ENCODE peak calls at places on chromosomes 11 and 22, in five cellular contexts. O is GM12892, H is K562, J is SK-N-SH, N is H1. P is an unnamed sample.

GRCh38 chr11:82930734-82931133 is 29.2 kb downstream of the DDIAS start:
- DNase-seq in O (no peak), J (no peak), N (no peak), H (no peak), P (no peak)

GRCh38 chr11:96152623-96153022 is 190.4 kb downstream of the MAML2 start:
- DNase-seq in N (no peak), H (no peak), O (no peak), J (no peak), P (no peak)

GRCh38 chr11:44753965-44754645 is 27.3 kb downstream of the TSPAN18 start:
- DNase-seq in O (no peak), H (no peak), N (no peak), J (no peak), P (no peak)

GRCh38 chr11:61104963-61105362 is 2.7 kb downstream of the CD5 start:
- DNase-seq in O (no peak), J (no peak), N (no peak), H (no peak), P (no peak)

GRCh38 chr11:65355776-65356393 is 1.3 kb downstream of the TIGD3 start:
- DNase-seq in J (no peak), O (no peak), N (no peak), H (no peak), P (no peak)

GRCh38 chr11:131912127-131912526 is 541.7 kb downstream of the NTM start:
- DNase-seq in J (no peak), H (no peak), O (no peak), N (no peak), P (no peak)

GRCh38 chr11:30798547-30799236 is 212.5 kb upstream of the MPPED2 start:
- DNase-seq in J (no peak), H (no peak), O (no peak), N (no peak), P (no peak)

GRCh38 chr11:68447015-68447801 is 13.3 kb upstream of the PPP6R3 start:
- DNase-seq in O (peak; percentile 93), N (peak; percentile 49), H (peak; percentile 87), J (peak; percentile 92), P (peak; percentile 96)

GRCh38 chr11:8719260-8720190 is 36.9 kb downstream of the RPL27A start:
- DNase-seq in O (no peak), N (no peak), H (no peak), J (no peak), P (no peak)

GRCh38 chr11:83720675-83721074 is 434.5 kb upstream of the CCDC90B start:
- DNase-seq in N (no peak), J (no peak), H (no peak), O (no peak), P (no peak)

GRCh38 chr11:10309163-10310093 is 4.6 kb downstream of the ADM start:
- DNase-seq in H (peak; percentile 41), N (no peak), J (no peak), O (no peak), P (no peak)

GRCh38 chr11:33001281-33001680 is 14.4 kb upstream of the DEPDC7 start:
- DNase-seq in N (no peak), O (no peak), J (no peak), H (no peak), P (no peak)

GRCh38 chr11:124891390-124891861 is 6.2 kb downstream of the ROBO4 start:
- DNase-seq in N (no peak), O (no peak), J (peak; percentile 41), H (no peak), P (no peak)

GRCh38 chr11:3160252-3161031 is 4.7 kb downstream of the OSBPL5 start:
- DNase-seq in H (no peak), O (no peak), N (peak; percentile 87), J (peak; percentile 86), P (no peak)

GRCh38 chr11:20116825-20117224 is 43.5 kb downstream of the DBX1 start:
- DNase-seq in N (no peak), H (no peak), O (no peak), J (peak; percentile 44), P (no peak)

GRCh38 chr11:18471995-18472394 is 16.3 kb downstream of the LDHAL6A start:
- DNase-seq in J (no peak), H (no peak), O (no peak), N (no peak), P (no peak)

GRCh38 chr11:35826949-35827348 is 116.9 kb upstream of the LDLRAD3 start:
- DNase-seq in O (no peak), J (no peak), H (no peak), N (no peak), P (no peak)

GRCh38 chr11:31690041-31690440 is 121.1 kb downstream of the PAX6 start:
- DNase-seq in H (no peak), J (no peak), O (no peak), N (no peak), P (no peak)

GRCh38 chr11:117299351-117300300 is 8.5 kb downstream of the BACE1-AS start:
- DNase-seq in N (no peak), O (no peak), H (no peak), J (peak; percentile 44), P (no peak)

GRCh38 chr22:17970205-17970708 is 54.1 kb downstream of the MICAL3 start:
- DNase-seq in O (no peak), H (peak; percentile 58), J (no peak), N (no peak), P (no peak)

GRCh38 chr11:2325719-2326118 is 23.9 kb downstream of the TSPAN32 start:
- DNase-seq in J (no peak), N (no peak), O (no peak), H (no peak), P (no peak)

GRCh38 chr11:9874466-9874865 is 210.6 kb downstream of the SWAP70 start:
- DNase-seq in H (no peak), N (no peak), J (no peak), O (no peak), P (no peak)

GRCh38 chr11:115170133-115170815 is 333.9 kb downstream of the CADM1 start:
- DNase-seq in O (no peak), N (no peak), J (peak; percentile 47), H (peak; percentile 40), P (no peak)

GRCh38 chr11:61969838-61970452 is 2.5 kb upstream of the FTH1 start:
- DNase-seq in O (no peak), H (no peak), J (no peak), N (no peak), P (no peak)

GRCh38 chr11:84884836-84885235 is 742.3 kb downstream of the DLG2 start:
- DNase-seq in N (no peak), J (no peak), H (no peak), O (no peak), P (no peak)

GRCh38 chr22:37023743-37024338 is 4.3 kb downstream of the MPST start:
- DNase-seq in O (no peak), J (no peak), H (no peak), N (no peak), P (no peak)

GRCh38 chr11:3880724-3881123 is 25.3 kb downstream of the STIM1 start:
- DNase-seq in O (no peak), J (no peak), H (no peak), N (no peak), P (no peak)

GRCh38 chr11:76700177-76701100 is 29.9 kb upstream of the LRRC32 start:
- DNase-seq in H (peak; percentile 91), N (no peak), J (peak; percentile 57), O (no peak), P (no peak)

GRCh38 chr11:61516675-61517516 is 8.3 kb downstream of the LRRC10B start:
- DNase-seq in O (peak; percentile 92), N (no peak), J (peak; percentile 93), H (peak; percentile 86), P (peak; percentile 91)

GRCh38 chr11:28704801-28705200 is 596.6 kb downstream of the METTL15 start:
- DNase-seq in H (no peak), N (no peak), O (no peak), J (no peak), P (no peak)

GRCh38 chr11:117096973-117097566 is 1.2 kb downstream of the SIK3 start:
- DNase-seq in H (no peak), O (no peak), N (no peak), J (no peak), P (no peak)

GRCh38 chr11:100498780-100499179 is 188.3 kb upstream of the ARHGAP42 start:
- DNase-seq in J (no peak), N (no peak), O (no peak), H (no peak), P (no peak)

DNA sequence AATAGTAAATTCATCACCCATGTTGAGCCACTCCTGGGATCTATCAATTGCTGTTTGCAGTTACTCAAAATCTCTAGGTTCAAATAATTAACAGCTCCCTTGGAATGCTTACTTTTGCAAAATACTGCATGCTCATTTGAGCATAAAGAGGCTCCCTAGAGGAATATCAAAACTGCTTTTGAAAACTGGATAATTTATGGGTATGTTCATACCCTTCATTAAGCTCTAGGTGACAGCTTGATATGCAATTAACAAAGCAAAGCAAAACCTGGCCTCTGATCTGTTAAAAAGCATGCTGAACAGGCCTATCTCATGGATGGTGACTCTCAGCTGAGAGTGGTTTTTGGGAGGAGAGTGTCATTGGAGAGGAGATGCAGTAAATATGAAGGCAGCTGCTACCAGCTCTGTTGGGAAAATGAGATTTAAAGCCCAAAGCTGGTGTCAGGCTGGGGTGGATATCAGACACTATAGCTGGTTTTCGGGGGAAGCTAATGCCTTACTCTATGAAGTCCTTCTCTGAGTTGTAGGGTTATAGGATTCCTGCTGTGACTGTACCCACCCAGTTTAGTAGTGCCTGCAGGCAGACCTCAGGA is 110.9 kb downstream of the RASSF10 start:
- DNase-seq in O (no peak), N (no peak), H (no peak), J (no peak), P (no peak)
- TF ChIP-seq TAF1 in O (no peak), N (no peak), H (no peak), J (no peak), P (no peak)

GRCh38 chr11:112470355-112470754 is 209.7 kb upstream of the PLET1 start:
- DNase-seq in O (no peak), H (no peak), J (no peak), N (no peak), P (no peak)
- TF ChIP-seq TAF1 in O (no peak), H (no peak), J (no peak), N (no peak), P (no peak)

GRCh38 chr22:24186892-24187670 is 5.8 kb downstream of the SUSD2 start:
- DNase-seq in J (peak; percentile 20), H (no peak), O (no peak), N (no peak), P (no peak)
- TF ChIP-seq TAF1 in J (no peak), H (no peak), O (no peak), N (no peak), P (no peak)

DNA sequence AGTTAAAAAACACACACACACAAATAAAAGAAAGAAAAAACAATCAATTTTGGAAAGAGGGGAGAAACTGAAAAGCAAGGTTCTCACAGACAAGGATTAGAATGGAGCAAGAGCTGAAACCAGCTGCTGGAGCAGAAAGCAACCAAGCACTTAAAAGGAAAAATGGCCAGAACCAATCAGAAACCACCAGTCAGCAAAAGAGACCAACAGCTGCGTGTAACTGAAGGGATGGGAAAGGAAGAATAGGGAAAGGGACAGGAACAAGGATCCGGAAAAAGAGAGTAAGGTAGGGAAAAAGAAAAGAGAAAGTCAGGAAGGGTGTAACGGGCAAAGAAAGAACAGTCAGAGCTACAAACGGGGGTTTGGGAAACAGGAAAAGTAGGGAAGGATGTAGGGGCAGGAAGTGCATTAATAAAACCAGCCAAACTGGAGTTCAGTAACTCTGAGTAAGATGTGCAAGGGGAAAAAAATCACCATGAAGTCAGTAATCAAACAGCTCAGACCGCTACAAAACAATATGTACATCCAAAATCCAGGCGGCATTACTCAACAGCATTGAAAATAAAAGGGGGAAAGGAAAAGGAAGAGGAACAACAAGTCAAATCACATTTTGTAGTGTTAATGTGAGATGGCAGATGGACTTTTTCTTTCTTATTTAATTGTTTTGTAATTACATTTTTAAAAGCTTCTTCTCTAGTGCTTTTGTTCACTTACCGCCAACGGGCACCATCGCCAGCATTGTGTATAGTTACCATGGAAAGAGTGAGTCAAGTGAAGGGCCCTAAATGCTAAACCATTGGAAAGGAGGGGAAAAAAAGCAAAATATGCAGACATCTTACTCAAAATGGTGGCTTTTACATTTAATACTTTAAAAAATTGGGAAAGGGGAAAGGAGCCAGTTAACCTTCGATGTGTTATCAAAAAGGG is 49.2 kb downstream of the APOL5 start:
- DNase-seq in J (no peak), O (no peak), H (no peak), N (no peak), P (no peak)
- TF ChIP-seq TAF1 in J (no peak), O (no peak), H (no peak), N (no peak), P (no peak)